ENCODE peak calls at places on chromosomes 6 and 20, in seven cellular contexts. J is mammary epithelial cell, V is GM23248, H is kidney, A is endodermal cell, S is neural progenitor cell, T is H1. N is an unnamed sample. For H3K36me3 and H3K4me1, the result is how much of the 10 kb centered on the place peaks cover.

GRCh38 chr6:132060591-132060990 is 109.4 kb upstream of the CCN2 start:
- DNase-seq in S (no peak), H (no peak), T (no peak), A (no peak), V (peak), J (peak), N (peak)

GRCh38 chr6:112311950-112312547 is 35.1 kb upstream of the RFPL4B start:
- DNase-seq in J (no peak), A (no peak), H (no peak), T (no peak), V (peak), S (peak), N (peak)

GRCh38 chr6:167547751-167548150 is 222.9 kb downstream of the TTLL2 start:
- DNase-seq in H (no peak), J (no peak), A (no peak), V (no peak), T (no peak), S (no peak), N (no peak)

GRCh38 chr20:59820204-59821041 is 113.0 kb downstream of the SYCP2 start:
- DNase-seq in H (no peak), A (peak), V (peak), J (peak), T (no peak), S (no peak), N (no peak)

GRCh38 chr6:108133594-108134179 is 32.1 kb upstream of the NR2E1 start:
- DNase-seq in A (peak), J (peak), V (peak), S (peak), H (peak), T (peak), N (peak)

GRCh38 chr20:31573555-31574295 is 31.4 kb upstream of the ID1 start:
- DNase-seq in H (no peak), V (peak), J (no peak), T (no peak), S (no peak), A (no peak), N (no peak)

GRCh38 chr6:143535189-143535614 is 23.7 kb upstream of the FUCA2 start:
- DNase-seq in S (no peak), A (no peak), H (no peak), T (no peak), J (no peak), V (no peak), N (no peak)

GRCh38 chr6:35960192-35960591 is 39.3 kb upstream of the SRPK1 start:
- DNase-seq in T (no peak), A (no peak), H (no peak), J (no peak), S (no peak), V (peak), N (peak)

GRCh38 chr6:161417712-161418457 is 144.0 kb upstream of the AGPAT4 start:
- DNase-seq in A (peak), T (no peak), S (peak), J (no peak), H (no peak), V (peak), N (peak)

GRCh38 chr6:30877419-30878262 is 6.7 kb upstream of the DDR1 start:
- DNase-seq in V (peak), T (peak), J (peak), H (peak), S (peak), A (peak), N (peak)

GRCh38 chr6:48048460-48049146 is 62.4 kb downstream of the PTCHD4 start:
- DNase-seq in V (no peak), S (no peak), H (no peak), A (no peak), J (no peak), T (no peak), N (no peak)

GRCh38 chr6:12421596-12421995 is 131.4 kb downstream of the EDN1 start:
- DNase-seq in S (no peak), T (no peak), J (peak), V (no peak), A (no peak), H (no peak), N (no peak)

GRCh38 chr6:118280210-118280609 is 267.9 kb upstream of the PLN start:
- DNase-seq in S (no peak), V (no peak), J (peak), T (no peak), H (no peak), A (no peak), N (no peak)

GRCh38 chr6:109469591-109470189 is 13.3 kb downstream of the ZBTB24 start:
- DNase-seq in S (no peak), A (no peak), T (no peak), H (no peak), V (no peak), J (no peak), N (no peak)
- H3K36me3 ChIP-seq in S (under half), A (half or more), T (under half), H (under half), V (under half), J (under half), N (half or more)

GRCh38 chr20:45011108-45011526 is 44.8 kb downstream of the STK4 start:
- DNase-seq in V (peak), A (peak), T (peak), J (peak), H (no peak), S (peak), N (peak)
- H3K4me1 ChIP-seq in V (half or more), A (under half), T (under half), J (under half), H (under half), S (under half), N (under half)

DNA sequence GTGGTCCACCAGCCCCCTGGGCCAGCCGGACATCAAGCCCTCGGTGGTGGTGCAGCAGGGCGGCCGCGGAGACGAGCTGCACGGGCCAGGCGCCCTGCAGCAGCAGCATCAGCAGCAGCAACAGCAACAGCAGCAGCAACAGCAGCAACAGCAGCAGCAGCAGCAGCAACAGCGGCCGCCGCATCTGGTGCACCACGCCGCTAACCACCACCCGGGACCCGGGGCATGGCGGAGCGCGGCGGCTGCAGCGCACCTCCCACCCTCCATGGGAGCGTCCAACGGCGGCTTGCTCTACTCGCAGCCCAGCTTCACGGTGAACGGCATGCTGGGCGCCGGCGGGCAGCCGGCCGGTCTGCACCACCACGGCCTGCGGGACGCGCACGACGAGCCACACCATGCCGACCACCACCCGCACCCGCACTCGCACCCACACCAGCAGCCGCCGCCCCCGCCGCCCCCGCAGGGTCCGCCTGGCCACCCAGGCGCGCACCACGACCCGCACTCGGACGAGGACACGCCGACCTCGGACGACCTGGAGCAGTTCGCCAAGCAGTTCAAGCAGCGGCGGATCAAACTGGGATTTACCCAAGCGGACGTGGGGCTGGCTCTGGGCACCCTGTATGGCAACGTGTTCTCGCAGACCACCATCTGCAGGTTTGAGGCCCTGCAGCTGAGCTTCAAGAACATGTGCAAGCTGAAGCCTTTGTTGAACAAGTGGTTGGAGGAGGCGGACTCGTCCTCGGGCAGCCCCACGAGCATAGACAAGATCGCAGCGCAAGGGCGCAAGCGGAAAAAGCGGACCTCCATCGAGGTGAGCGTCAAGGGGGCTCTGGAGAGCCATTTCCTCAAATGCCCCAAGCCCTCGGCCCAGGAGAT is 1.0 kb downstream of the POU3F2 start:
- DNase-seq in T (peak), H (peak), J (no peak), S (peak), V (no peak), A (peak), N (no peak)
- H3K9ac ChIP-seq in T (no peak), H (no peak), J (no peak), S (no peak), V (no peak), A (no peak), N (no peak)

GRCh38 chr20:56637576-56637975 is 8.5 kb downstream of the TFAP2C start:
- DNase-seq in J (no peak), T (no peak), A (no peak), H (peak), S (no peak), V (no peak), N (no peak)

GRCh38 chr20:56634735-56635422 is 5.8 kb downstream of the TFAP2C start:
- DNase-seq in T (peak), J (peak), H (peak), V (no peak), S (peak), A (no peak), N (no peak)

GRCh38 chr20:56634307-56634706 is 5.2 kb downstream of the TFAP2C start:
- DNase-seq in V (no peak), H (no peak), S (no peak), T (no peak), J (peak), A (no peak), N (no peak)

GRCh38 chr20:56631990-56632327 is 2.9 kb downstream of the TFAP2C start:
- DNase-seq in A (no peak), H (no peak), T (no peak), S (no peak), V (peak), J (peak), N (peak)

GRCh38 chr20:56636701-56637100 is 7.6 kb downstream of the TFAP2C start:
- DNase-seq in S (no peak), A (no peak), V (peak), J (peak), H (no peak), T (no peak), N (peak)
- H3K36me3 ChIP-seq in S (under half), A (under half), V (half or more), J (under half), H (under half), T (under half), N (under half)

GRCh38 chr6:26020291-26020982 is 57.8 kb downstream of the TRIM38 start:
- DNase-seq in S (peak), V (peak), A (peak), T (no peak), H (peak), J (peak), N (peak)

GRCh38 chr6:26020983-26021349 is 58.4 kb downstream of the TRIM38 start:
- DNase-seq in T (peak), H (peak), V (peak), A (peak), J (peak), S (peak), N (peak)

GRCh38 chr6:26022166-26022510 is 59.5 kb downstream of the TRIM38 start:
- DNase-seq in H (no peak), V (peak), A (peak), T (no peak), S (peak), J (peak), N (peak)

GRCh38 chr6:26022737-26023136 is 60.1 kb downstream of the TRIM38 start:
- DNase-seq in S (no peak), V (no peak), H (no peak), J (no peak), A (no peak), T (no peak), N (no peak)

GRCh38 chr6:26021350-26022165 is 59.0 kb downstream of the TRIM38 start:
- DNase-seq in J (peak), T (peak), H (peak), S (peak), V (peak), A (peak), N (peak)
- H3K4me1 ChIP-seq in J (under half), T (under half), H (under half), S (under half), V (under half), A (under half), N (half or more)

DNA sequence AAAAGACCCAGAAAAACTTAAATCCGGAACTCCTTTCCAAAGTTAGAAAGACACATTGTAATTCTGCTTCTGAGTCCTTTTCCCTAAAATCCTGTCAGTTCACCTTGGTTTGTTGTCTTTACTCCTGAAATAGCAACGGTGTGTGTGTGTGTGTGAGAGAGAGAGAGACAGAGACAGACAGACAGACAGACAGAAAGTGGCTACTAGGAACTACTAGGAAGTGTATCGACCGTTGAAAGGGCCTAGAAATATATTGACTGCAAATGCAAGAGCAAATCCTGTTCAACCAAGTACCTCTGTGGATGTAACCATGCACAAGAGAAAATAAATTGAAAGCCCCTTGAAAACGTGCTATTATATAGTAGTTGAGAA is 100.0 kb upstream of the MLIP start:
- DNase-seq in T (no peak), J (no peak), H (no peak), S (no peak), V (no peak), A (no peak), N (no peak)
- H3K9ac ChIP-seq in T (no peak), J (no peak), H (no peak), S (no peak), V (no peak), A (no peak), N (peak)

DNA sequence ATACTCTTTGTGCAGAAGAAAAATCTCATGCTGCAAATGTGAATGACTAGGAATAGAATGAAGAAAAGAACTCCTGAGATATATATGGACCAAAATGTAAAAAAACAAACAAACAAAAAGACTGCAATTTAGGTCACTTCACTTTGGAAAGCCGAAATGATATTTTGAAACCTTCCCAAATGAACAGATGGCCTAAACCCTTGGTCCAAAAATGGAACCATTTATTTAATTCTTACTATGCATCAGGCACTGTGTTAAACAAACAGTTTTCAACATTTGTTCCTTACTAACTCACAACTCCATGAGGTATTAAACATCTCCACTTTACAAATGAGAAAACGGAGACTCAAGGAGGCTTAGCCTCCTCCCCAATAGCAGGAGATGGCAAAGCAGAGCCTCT is 107.6 kb downstream of the VIP start:
- DNase-seq in T (no peak), J (no peak), S (no peak), V (no peak), H (no peak), A (no peak), N (no peak)
- H3K36me3 ChIP-seq in T (under half), J (under half), S (under half), V (under half), H (under half), A (under half), N (under half)

N was measured in adipocyte.